ENCODE peak calls at places on chromosomes 11 and 22, in four cellular contexts. One of them, this sample, is unnamed.
A peak's percentile ranks its signal among the peaks of the same experiment; 100 is the strongest.

GRCh38 chr11:133681901-133682300 is 149.6 kb upstream of the OPCML start:
- DNase-seq in stomach: no peak
- DNase-seq in GM23338: peak; percentile 55
- DNase-seq in Panc1: no peak
- DNase-seq in this sample: no peak

GRCh38 chr11:120931057-120931779 is 92.7 kb upstream of the TBCEL start:
- DNase-seq in GM23338: peak; percentile 63
- DNase-seq in Panc1: no peak
- DNase-seq in stomach: no peak
- DNase-seq in this sample: no peak

GRCh38 chr22:48631288-48631687 is 1196.4 kb downstream of the BRD1 start:
- DNase-seq in stomach: no peak
- DNase-seq in Panc1: no peak
- DNase-seq in GM23338: no peak
- DNase-seq in this sample: no peak

GRCh38 chr11:133943950-133944698 is 12.6 kb downstream of the IGSF9B start:
- DNase-seq in Panc1: no peak
- DNase-seq in GM23338: no peak
- DNase-seq in stomach: no peak
- DNase-seq in this sample: no peak

GRCh38 chr11:20854214-20854613 is 184.8 kb downstream of the NELL1 start:
- DNase-seq in stomach: no peak
- DNase-seq in Panc1: no peak
- DNase-seq in GM23338: peak; percentile 54
- DNase-seq in this sample: no peak

GRCh38 chr11:27313157-27313821 is 49.7 kb downstream of the CCDC34 start:
- DNase-seq in Panc1: no peak
- DNase-seq in GM23338: no peak
- DNase-seq in stomach: no peak
- DNase-seq in this sample: peak; percentile 87

GRCh38 chr22:50399751-50400331 is 56.7 kb downstream of the PPP6R2 start:
- DNase-seq in Panc1: no peak
- DNase-seq in GM23338: peak; percentile 70
- DNase-seq in stomach: peak; percentile 42
- DNase-seq in this sample: no peak

GRCh38 chr11:60428517-60428916 is 855 bp upstream of the MS4A5 start:
- DNase-seq in stomach: no peak
- DNase-seq in Panc1: no peak
- DNase-seq in GM23338: no peak
- DNase-seq in this sample: no peak

GRCh38 chr11:62123669-62124185 is at the start of gene INCENP:
- DNase-seq in GM23338: peak; percentile 98
- DNase-seq in Panc1: peak; percentile 95
- DNase-seq in stomach: peak; percentile 96
- DNase-seq in this sample: peak; percentile 95

GRCh38 chr11:34492806-34493414 is 20.7 kb downstream of the ELF5 start:
- DNase-seq in stomach: peak; percentile 74
- DNase-seq in Panc1: peak; percentile 52
- DNase-seq in GM23338: peak; percentile 87
- DNase-seq in this sample: peak; percentile 42

GRCh38 chr11:1049911-1050580 is 13.5 kb upstream of the MUC6 start:
- DNase-seq in stomach: no peak
- DNase-seq in GM23338: no peak
- DNase-seq in Panc1: no peak
- DNase-seq in this sample: no peak

GRCh38 chr11:115473167-115473566 is 31.0 kb downstream of the CADM1 start:
- DNase-seq in GM23338: no peak
- DNase-seq in Panc1: no peak
- DNase-seq in stomach: no peak
- DNase-seq in this sample: no peak

DNA sequence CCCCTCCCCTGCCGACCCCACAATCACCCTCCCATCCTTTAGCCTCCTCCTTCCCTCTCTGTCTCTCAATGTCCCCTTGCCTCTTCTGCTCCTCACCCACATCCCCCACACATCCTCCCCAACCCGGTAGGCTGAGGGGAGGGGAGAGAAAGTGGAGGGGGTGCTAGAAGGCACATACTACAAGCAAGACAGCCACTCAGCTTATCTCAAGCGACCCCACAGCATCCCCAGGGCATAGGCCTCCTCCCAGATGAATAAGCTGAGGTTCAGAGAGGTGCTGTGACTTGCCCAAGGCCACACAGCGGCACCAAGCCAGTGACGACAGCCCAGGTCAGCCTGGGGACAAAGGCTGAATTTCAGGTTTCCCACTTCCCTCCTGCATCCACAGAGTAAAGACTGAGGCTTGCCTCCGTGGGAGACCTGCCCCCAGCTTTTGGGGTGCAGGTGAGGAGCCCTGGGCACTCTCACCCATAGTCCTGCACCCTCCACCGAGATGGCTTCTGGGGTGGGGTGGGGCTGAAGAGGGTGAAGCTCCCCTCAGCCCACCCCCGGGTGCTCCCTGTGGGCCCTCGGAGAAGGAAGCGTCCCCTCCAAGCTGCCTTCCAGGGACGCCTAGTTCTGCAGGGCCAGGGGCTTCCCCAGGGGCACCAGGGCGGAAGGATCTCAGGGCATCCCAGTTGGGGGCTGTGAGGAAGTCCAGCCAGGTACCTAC is 511 bp downstream of the RAC2 start:
- DNase-seq in Panc1: no peak
- DNase-seq in stomach: no peak
- DNase-seq in GM23338: no peak
- DNase-seq in this sample: no peak
- H3K4me3 ChIP-seq in Panc1: no peak overlapping the region
- H3K4me3 ChIP-seq in stomach: peak overlapping the region; percentile 46
- H3K4me3 ChIP-seq in GM23338: peak overlapping the region; percentile 28
- H3K4me3 ChIP-seq in this sample: peak overlapping the region; percentile 66

GRCh38 chr11:16096336-16096735 is 260.0 kb downstream of the SOX6 start:
- DNase-seq in Panc1: no peak
- DNase-seq in GM23338: no peak
- DNase-seq in stomach: no peak
- DNase-seq in this sample: no peak

GRCh38 chr11:16095756-16096155 is 260.6 kb downstream of the SOX6 start:
- DNase-seq in GM23338: no peak
- DNase-seq in Panc1: no peak
- DNase-seq in stomach: no peak
- DNase-seq in this sample: no peak

GRCh38 chr11:16091862-16092261 is 264.5 kb downstream of the SOX6 start:
- DNase-seq in GM23338: no peak
- DNase-seq in stomach: no peak
- DNase-seq in Panc1: no peak
- DNase-seq in this sample: no peak

GRCh38 chr11:16097543-16097942 is 258.8 kb downstream of the SOX6 start:
- DNase-seq in stomach: no peak
- DNase-seq in GM23338: no peak
- DNase-seq in Panc1: no peak
- DNase-seq in this sample: no peak

GRCh38 chr11:16093889-16094653 is 262.3 kb downstream of the SOX6 start:
- DNase-seq in Panc1: no peak
- DNase-seq in stomach: no peak
- DNase-seq in GM23338: no peak
- DNase-seq in this sample: no peak
- TF ChIP-seq POLR2AphosphoS5 in Panc1: no peak
- TF ChIP-seq POLR2AphosphoS5 in stomach: no peak
- TF ChIP-seq POLR2AphosphoS5 in GM23338: no peak
- TF ChIP-seq POLR2AphosphoS5 in this sample: no peak

DNA sequence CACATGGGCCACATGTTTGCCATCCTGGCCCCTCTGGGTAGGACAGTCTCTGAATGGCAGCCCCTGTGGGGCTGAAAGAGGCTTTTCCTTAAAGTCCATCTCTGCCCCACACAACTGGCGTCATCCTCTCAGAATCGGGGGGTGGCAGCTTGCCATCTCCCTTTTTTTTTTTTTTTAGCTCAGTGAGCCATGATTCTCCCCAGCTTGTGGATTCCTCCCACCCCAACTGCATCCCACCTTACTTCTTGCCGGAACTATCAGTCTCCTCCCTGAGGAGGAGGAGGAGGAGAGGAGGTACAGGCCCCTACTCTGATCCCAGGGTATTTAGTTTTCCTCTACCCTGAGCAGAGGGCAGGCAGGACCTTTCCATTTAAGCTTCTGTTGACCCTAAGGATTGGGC is 3.4 kb downstream of the DGKZ start:
- DNase-seq in stomach: no peak
- DNase-seq in GM23338: no peak
- DNase-seq in Panc1: no peak
- DNase-seq in this sample: no peak
- H3K27ac ChIP-seq in stomach: peak overlapping the region; percentile 90
- H3K27ac ChIP-seq in GM23338: no peak overlapping the region
- H3K27ac ChIP-seq in Panc1: no peak overlapping the region
- H3K27ac ChIP-seq in this sample: no peak overlapping the region

GRCh38 chr11:122161191-122161590 is 45.2 kb upstream of the BLID start:
- DNase-seq in Panc1: no peak
- DNase-seq in GM23338: no peak
- DNase-seq in stomach: no peak
- DNase-seq in this sample: no peak

GRCh38 chr11:122157540-122158173 is 41.6 kb upstream of the BLID start:
- DNase-seq in stomach: no peak
- DNase-seq in Panc1: no peak
- DNase-seq in GM23338: no peak
- DNase-seq in this sample: no peak

GRCh38 chr11:122159861-122160260 is 43.8 kb upstream of the BLID start:
- DNase-seq in GM23338: no peak
- DNase-seq in Panc1: no peak
- DNase-seq in stomach: no peak
- DNase-seq in this sample: no peak

GRCh38 chr11:122162095-122162494 is 46.1 kb upstream of the BLID start:
- DNase-seq in GM23338: no peak
- DNase-seq in stomach: no peak
- DNase-seq in Panc1: no peak
- DNase-seq in this sample: no peak

GRCh38 chr11:122159173-122159701 is 43.2 kb upstream of the BLID start:
- DNase-seq in GM23338: peak; percentile 26
- DNase-seq in Panc1: no peak
- DNase-seq in stomach: no peak
- DNase-seq in this sample: no peak
- H3K4me3 ChIP-seq in GM23338: no peak overlapping the region
- H3K4me3 ChIP-seq in Panc1: peak overlapping the region; percentile 44
- H3K4me3 ChIP-seq in stomach: peak overlapping the region; percentile 10
- H3K4me3 ChIP-seq in this sample: no peak overlapping the region

DNA sequence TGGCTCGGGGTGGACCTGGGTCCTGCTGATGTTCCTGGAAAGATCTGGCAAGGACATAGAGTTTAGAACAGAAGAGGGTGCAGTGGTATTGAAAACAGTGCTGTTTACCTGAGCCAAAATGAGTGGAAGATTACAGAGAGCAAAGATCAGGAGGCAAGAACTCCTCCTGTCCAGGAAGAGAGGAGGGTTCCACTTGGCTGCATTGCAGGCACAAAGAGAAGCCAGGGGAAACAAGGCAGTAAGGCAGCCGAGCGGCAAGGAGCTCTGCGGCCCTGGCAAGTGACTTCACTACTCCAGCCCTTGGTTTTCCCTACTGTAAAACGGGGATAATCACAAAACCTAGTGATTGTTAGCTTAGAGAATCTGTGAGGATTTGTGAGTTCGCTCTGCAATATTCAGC is 3.7 kb upstream of the PACSIN2 start:
- DNase-seq in GM23338: no peak
- DNase-seq in stomach: no peak
- DNase-seq in Panc1: no peak
- DNase-seq in this sample: no peak
- TF ChIP-seq POLR2AphosphoS5 in GM23338: no peak
- TF ChIP-seq POLR2AphosphoS5 in stomach: no peak
- TF ChIP-seq POLR2AphosphoS5 in Panc1: no peak
- TF ChIP-seq POLR2AphosphoS5 in this sample: no peak

DNA sequence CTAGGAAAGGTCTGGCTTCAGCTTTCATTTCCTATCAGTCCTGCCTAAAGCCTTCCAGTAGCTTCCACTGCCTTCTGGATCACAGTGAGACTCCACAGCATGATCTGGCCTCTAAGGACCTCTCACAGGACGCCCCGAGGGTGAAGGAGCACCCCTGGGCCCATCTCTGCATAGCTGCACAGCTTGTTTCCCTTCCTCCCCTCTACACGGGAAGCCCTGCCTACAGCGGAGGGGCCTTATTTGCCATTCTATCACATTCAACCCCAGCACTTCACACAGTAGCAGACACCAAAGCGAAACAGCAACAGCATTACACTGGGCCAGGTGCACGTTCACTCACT is 162.3 kb upstream of the GRK3 start:
- DNase-seq in GM23338: no peak
- DNase-seq in Panc1: no peak
- DNase-seq in stomach: no peak
- DNase-seq in this sample: no peak
- H3K27ac ChIP-seq in GM23338: no peak overlapping the region
- H3K27ac ChIP-seq in Panc1: peak overlapping the region; percentile 94
- H3K27ac ChIP-seq in stomach: peak overlapping the region; percentile 89
- H3K27ac ChIP-seq in this sample: no peak overlapping the region

This sample was measured in SK-N-MC.